ENCODE peak calls at places on chromosomes 4 and X, in nine cellular contexts. N, Z, P, Y, O, L, Q, W and M are unnamed samples.

GRCh38 chrX:2640436-2641150 is 50.5 kb upstream of the CD99 start:
- DNase-seq in N (no peak), Z (no peak), P (no peak), Y (no peak), O (no peak), L (peak; percentile 74), Q (peak; percentile 30), W (no peak), M (no peak)

GRCh38 chrX:47707031-47707780 is 48.2 kb upstream of the UXT start:
- DNase-seq in N (no peak), Z (no peak), P (no peak), Y (no peak), O (no peak), L (peak; percentile 62), Q (peak; percentile 33), W (no peak), M (no peak)

GRCh38 chr4:129362685-129363274 is 266.8 kb downstream of the C4orf33 start:
- DNase-seq in N (peak; percentile 21), Z (no peak), P (peak; percentile 81), Y (no peak), O (no peak), L (peak; percentile 86), Q (peak; percentile 80), W (peak; percentile 46), M (no peak)

GRCh38 chr4:179110356-179110755 is 1668.1 kb upstream of the AGA start:
- DNase-seq in N (no peak), Z (no peak), P (no peak), Y (no peak), O (no peak), L (no peak), Q (no peak), W (no peak), M (no peak)

GRCh38 chr4:120694973-120695372 is 227.6 kb downstream of the PRDM5 start:
- DNase-seq in N (no peak), Z (no peak), P (peak; percentile 16), Y (no peak), O (no peak), L (peak; percentile 90), Q (peak; percentile 79), W (no peak), M (no peak)

GRCh38 chrX:8738588-8739189 is 6.8 kb upstream of the ANOS1 start:
- DNase-seq in N (peak; percentile 24), Z (no peak), P (peak; percentile 63), Y (no peak), O (peak; percentile 58), L (peak; percentile 62), Q (peak; percentile 18), W (peak; percentile 21), M (no peak)

GRCh38 chrX:68945603-68946228 is 116.9 kb downstream of the EFNB1 start:
- DNase-seq in N (no peak), Z (no peak), P (no peak), Y (no peak), O (peak; percentile 29), L (peak; percentile 82), Q (peak; percentile 76), W (no peak), M (no peak)

GRCh38 chr4:30956891-30957290 is 236.7 kb downstream of the PCDH7 start:
- DNase-seq in N (no peak), Z (no peak), P (no peak), Y (no peak), O (no peak), L (no peak), Q (no peak), W (no peak), M (no peak)

GRCh38 chr4:165754664-165755063 is 118.4 kb upstream of the TLL1 start:
- DNase-seq in N (no peak), Z (no peak), P (no peak), Y (no peak), O (no peak), L (no peak), Q (no peak), W (no peak), M (no peak)

GRCh38 chrX:16491461-16491860 is 158.5 kb upstream of the S100G start:
- DNase-seq in N (no peak), Z (no peak), P (no peak), Y (no peak), O (no peak), L (peak; percentile 35), Q (no peak), W (no peak), M (no peak)
- TF ChIP-seq CTCF in N (no peak), Z (no peak), P (no peak), Y (no peak), O (no peak), L (no peak), Q (no peak), W (no peak), M (no peak)

DNA sequence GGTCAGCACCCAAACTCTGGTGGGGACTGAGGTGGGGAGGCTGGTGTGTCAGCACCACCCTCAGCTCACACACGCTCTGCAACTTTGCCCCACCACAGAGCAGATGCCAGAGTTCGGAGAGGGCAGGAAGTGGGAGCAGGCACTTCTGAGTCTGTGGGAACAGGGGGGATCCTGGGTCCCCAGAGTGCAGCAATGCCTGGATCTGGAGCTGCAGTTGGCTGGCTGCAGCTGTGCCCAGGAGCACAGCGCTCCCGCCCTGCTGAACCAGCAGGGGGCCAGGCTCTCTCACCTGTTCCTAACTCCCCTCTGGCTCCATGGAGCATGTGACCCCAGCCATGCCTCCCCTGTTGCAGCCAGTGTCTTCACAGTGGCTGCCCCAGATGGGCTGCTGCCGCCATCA is 252.4 kb downstream of the SPOCK3 start:
- DNase-seq in N (no peak), Z (no peak), P (no peak), Y (no peak), O (no peak), L (no peak), Q (no peak), W (no peak), M (no peak)
- TF ChIP-seq CTCF in N (no peak), Z (no peak), P (no peak), Y (no peak), O (no peak), L (no peak), Q (no peak), W (no peak), M (no peak)

GRCh38 chrX:134520860-134521390 is 61.0 kb downstream of the HPRT1 start:
- DNase-seq in N (no peak), Z (peak; percentile 6), P (peak; percentile 41), Y (no peak), O (no peak), L (peak; percentile 80), Q (peak; percentile 77), W (peak; percentile 21), M (no peak)
- TF ChIP-seq CTCF in N (peak; percentile 35), Z (peak; percentile 19), P (peak; percentile 33), Y (peak; percentile 40), O (peak; percentile 26), L (peak; percentile 58), Q (peak; percentile 76), W (peak; percentile 39), M (peak; percentile 56)

DNA sequence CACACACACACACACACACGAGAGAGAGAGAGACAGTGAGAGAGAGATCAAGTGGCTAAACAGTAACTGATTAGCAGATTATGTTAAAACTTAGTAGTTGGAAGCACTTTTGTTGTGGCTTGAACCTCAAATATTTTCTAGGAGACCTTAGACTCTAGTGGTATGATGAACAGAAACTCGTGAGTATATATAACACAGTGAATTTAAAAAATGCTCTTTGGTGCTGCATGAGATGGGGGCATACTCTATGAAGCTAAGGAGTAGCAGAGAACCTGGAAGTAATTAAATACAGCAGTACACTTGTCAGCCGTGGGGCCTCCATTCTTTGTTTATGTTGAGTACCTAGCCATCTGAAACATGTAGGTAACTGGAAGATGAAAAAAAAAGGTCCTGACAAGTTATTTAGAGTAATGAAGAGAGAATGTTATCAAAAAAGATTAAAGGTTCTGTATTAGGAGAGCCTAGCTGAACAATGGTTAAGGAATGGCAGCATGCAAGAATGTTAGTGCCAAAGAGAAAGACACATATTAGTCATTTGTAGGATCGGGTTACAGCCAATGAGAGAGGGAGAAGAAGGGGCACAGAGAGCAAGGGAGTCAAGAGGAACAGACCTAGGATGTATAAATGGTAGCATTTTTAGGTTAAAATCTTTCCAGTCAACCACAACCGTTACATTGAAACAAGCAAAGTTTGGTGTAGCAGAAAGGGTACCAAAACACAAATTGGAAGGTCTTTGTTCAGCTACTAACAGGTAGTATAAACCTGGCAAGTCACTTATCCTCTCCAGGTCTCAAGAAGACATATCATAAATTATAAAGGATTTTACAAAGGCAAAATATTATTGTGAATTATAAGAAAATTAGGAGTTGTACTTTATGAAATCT is 316.7 kb upstream of the DIPK2B start:
- DNase-seq in N (no peak), Z (no peak), P (no peak), Y (no peak), O (no peak), L (peak; percentile 47), Q (peak; percentile 77), W (no peak), M (no peak)
- TF ChIP-seq CTCF in N (no peak), Z (no peak), P (no peak), Y (no peak), O (no peak), L (no peak), Q (no peak), W (no peak), M (no peak)

GRCh38 chrX:141669689-141670088 is 28.9 kb downstream of the SPANXD start:
- DNase-seq in N (no peak), Z (no peak), P (no peak), Y (no peak), O (peak; percentile 29), L (no peak), Q (peak; percentile 21), W (no peak), M (no peak)

GRCh38 chrX:141673946-141674345 is 24.6 kb downstream of the SPANXD start:
- DNase-seq in N (no peak), Z (no peak), P (no peak), Y (no peak), O (no peak), L (no peak), Q (no peak), W (no peak), M (no peak)

GRCh38 chrX:141662781-141663180 is 35.8 kb downstream of the SPANXD start:
- DNase-seq in N (no peak), Z (no peak), P (no peak), Y (no peak), O (no peak), L (peak; percentile 6), Q (peak; percentile 56), W (no peak), M (no peak)

GRCh38 chrX:141668371-141668770 is 30.2 kb downstream of the SPANXD start:
- DNase-seq in N (no peak), Z (no peak), P (no peak), Y (no peak), O (no peak), L (no peak), Q (no peak), W (no peak), M (no peak)
- TF ChIP-seq CTCF in N (no peak), Z (no peak), P (no peak), Y (no peak), O (no peak), L (no peak), Q (no peak), W (no peak), M (no peak)

DNA sequence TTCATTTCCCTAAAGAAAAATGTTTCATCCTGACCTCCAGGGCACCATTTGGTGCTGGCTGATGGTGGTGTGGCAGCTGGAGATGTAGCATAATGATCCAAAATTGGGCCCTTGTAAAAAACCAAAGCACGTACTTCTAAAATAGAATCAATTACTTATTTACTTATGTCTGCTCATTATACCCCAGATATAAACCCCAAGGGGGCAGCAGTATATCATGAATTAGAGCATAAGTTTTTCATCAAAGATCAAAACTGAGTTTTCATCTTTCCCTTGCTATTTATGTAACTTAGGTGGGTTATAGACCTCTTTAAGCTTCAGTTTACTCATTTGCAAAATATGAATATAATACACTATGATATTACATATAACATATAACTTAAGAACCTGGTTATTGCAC is 241.1 kb downstream of the TACR3 start:
- DNase-seq in N (no peak), Z (no peak), P (no peak), Y (no peak), O (no peak), L (peak; percentile 10), Q (peak; percentile 28), W (no peak), M (no peak)
- TF ChIP-seq CTCF in N (no peak), Z (no peak), P (no peak), Y (no peak), O (no peak), L (no peak), Q (no peak), W (no peak), M (no peak)